ENCODE peak calls at places on chromosomes 6 and 20, in four cellular contexts. S, Z, A and E are unnamed samples.

GRCh38 chr6:81384921-81385320 is 367.6 kb downstream of the TENT5A start:
- DNase-seq in S (no peak), Z (no peak), A (no peak), E (no peak)

GRCh38 chr6:157182503-157183254 is 140.6 kb downstream of the TMEM242 start:
- DNase-seq in S (no peak), Z (no peak), A (no peak), E (no peak)

GRCh38 chr20:44080646-44081267 is 106.2 kb downstream of the JPH2 start:
- DNase-seq in S (peak), Z (no peak), A (peak), E (peak)

GRCh38 chr6:79240509-79240908 is 6.0 kb upstream of the HMGN3 start:
- DNase-seq in S (no peak), Z (no peak), A (no peak), E (no peak)

GRCh38 chr6:108768176-108768555 is 80.1 kb upstream of the ARMC2 start:
- DNase-seq in S (no peak), Z (no peak), A (no peak), E (no peak)

GRCh38 chr20:46010491-46011405 is 2.0 kb downstream of the MMP9 start:
- DNase-seq in S (no peak), Z (no peak), A (peak), E (no peak)

GRCh38 chr6:38187285-38187684 is 367.8 kb downstream of the ZFAND3 start:
- DNase-seq in S (no peak), Z (no peak), A (no peak), E (no peak)

GRCh38 chr6:2158596-2159271 is 86.7 kb downstream of the GMDS start:
- DNase-seq in S (no peak), Z (no peak), A (no peak), E (no peak)

GRCh38 chr20:54116550-54117235 is 46.3 kb upstream of the BCAS1 start:
- DNase-seq in S (no peak), Z (no peak), A (no peak), E (no peak)

GRCh38 chr6:149318581-149319286 is 1.2 kb downstream of the TAB2 start:
- DNase-seq in S (no peak), Z (no peak), A (peak), E (no peak)

GRCh38 chr20:59830107-59831023 is 103.1 kb downstream of the SYCP2 start:
- DNase-seq in S (no peak), Z (no peak), A (no peak), E (no peak)

GRCh38 chr20:51700809-51701285 is 67.3 kb downstream of the ATP9A start:
- DNase-seq in S (no peak), Z (no peak), A (no peak), E (no peak)

GRCh38 chr6:53931086-53931485 is 136.3 kb downstream of the LRRC1 start:
- DNase-seq in S (no peak), Z (no peak), A (no peak), E (no peak)

GRCh38 chr20:62496525-62497218 is 20.9 kb upstream of the GATA5 start:
- DNase-seq in S (no peak), Z (no peak), A (no peak), E (no peak)

GRCh38 chr6:35425284-35425683 is 26.9 kb upstream of the FANCE start:
- DNase-seq in S (no peak), Z (peak), A (no peak), E (peak)

GRCh38 chr6:7673063-7673536 is 52.8 kb upstream of the BMP6 start:
- DNase-seq in S (no peak), Z (no peak), A (no peak), E (no peak)

GRCh38 chr6:50565004-50565403 is 148.3 kb upstream of the TFAP2D start:
- DNase-seq in S (no peak), Z (no peak), A (no peak), E (no peak)

GRCh38 chr20:33180169-33180568 is 12.2 kb downstream of the BPIFA2 start:
- DNase-seq in S (no peak), Z (no peak), A (no peak), E (no peak)

GRCh38 chr20:35200255-35200654 is 26.2 kb upstream of the MMP24 start:
- DNase-seq in S (no peak), Z (peak), A (no peak), E (peak)

GRCh38 chr6:37840143-37840939 is 20.8 kb downstream of the ZFAND3 start:
- DNase-seq in S (no peak), Z (no peak), A (no peak), E (no peak)